ENCODE peak calls at places on chromosomes 6 and 20, in eight cellular contexts. P is SJCRH30; M is amniotic stem cell; Y is dorsolateral prefrontal cortex; Q is adrenal gland; Z is ELR; C is NCI-H1436; E is stimulated activated CD4-positive, alpha-beta T cell treated with anti-CD3 and anti-CD28 coated beads, Interleukin-2, amount 100 ng/mL, for 48 hours. O is an unnamed sample.

GRCh38 chr20:43959079-43959919 is 44.6 kb downstream of the TOX2 start:
- DNase-seq in Y (no peak), Q (peak; percentile 59), E (no peak), P (no peak), Z (no peak), M (no peak), C (peak; percentile 54), O (no peak)

GRCh38 chr20:62897666-62898065 is 28.6 kb downstream of the DIDO1 start:
- DNase-seq in P (no peak), Z (no peak), M (no peak), Q (no peak), Y (no peak), C (no peak), E (no peak), O (no peak)

GRCh38 chr6:138031850-138032249 is 75.4 kb downstream of the PERP start:
- DNase-seq in Y (no peak), P (no peak), E (no peak), M (no peak), Z (no peak), C (no peak), Q (no peak), O (no peak)

GRCh38 chr6:27177454-27178000 is 70.0 kb upstream of the PRSS16 start:
- DNase-seq in Y (peak; percentile 81), Z (peak; percentile 92), Q (peak; percentile 87), C (peak; percentile 29), P (peak; percentile 62), M (peak; percentile 62), E (peak; percentile 64), O (peak; percentile 89)

GRCh38 chr6:75723382-75723781 is 25.7 kb upstream of the MYO6 start:
- DNase-seq in Y (no peak), P (no peak), M (no peak), Q (no peak), C (no peak), Z (no peak), E (no peak), O (no peak)

GRCh38 chr6:137358273-137358672 is 135.9 kb downstream of the OLIG3 start:
- DNase-seq in Z (peak; percentile 3), Y (no peak), M (no peak), E (no peak), C (no peak), Q (no peak), P (peak; percentile 25), O (no peak)

GRCh38 chr6:119027465-119027864 is 51.0 kb downstream of the FAM184A start:
- DNase-seq in P (no peak), C (no peak), Y (no peak), Z (no peak), E (no peak), Q (no peak), M (no peak), O (no peak)

GRCh38 chr20:9629821-9630220 is 115.4 kb downstream of the LAMP5 start:
- DNase-seq in E (no peak), M (no peak), Y (no peak), Q (no peak), C (no peak), Z (no peak), P (no peak), O (no peak)

GRCh38 chr20:50285376-50286173 is 94.9 kb downstream of the CEBPB start:
- DNase-seq in M (peak; percentile 17), Z (peak; percentile 91), C (no peak), Q (peak; percentile 65), P (no peak), E (no peak), Y (no peak), O (peak; percentile 74)

GRCh38 chr6:70241991-70242420 is 60.9 kb downstream of the COL9A1 start:
- DNase-seq in E (no peak), C (no peak), Y (no peak), Z (no peak), P (peak; percentile 9), Q (no peak), M (no peak), O (no peak)

GRCh38 chr6:167699141-167700036 is 127.3 kb upstream of the AFDN start:
- DNase-seq in C (no peak), Q (peak; percentile 60), P (no peak), M (no peak), Z (no peak), Y (no peak), E (peak; percentile 44), O (peak; percentile 91)

GRCh38 chr20:2330090-2330695 is 34.4 kb downstream of the TGM3 start:
- DNase-seq in Y (no peak), P (no peak), M (no peak), Z (no peak), C (peak; percentile 18), Q (no peak), E (no peak), O (no peak)

GRCh38 chr6:150238857-150239407 is 96.1 kb downstream of the PPP1R14C start:
- DNase-seq in P (no peak), Y (no peak), E (no peak), Q (no peak), M (no peak), C (no peak), Z (no peak), O (no peak)

GRCh38 chr6:3786131-3786530 is 34.6 kb upstream of the PXDC1 start:
- DNase-seq in Z (no peak), Q (no peak), P (no peak), Y (no peak), C (no peak), M (no peak), E (no peak), O (no peak)

GRCh38 chr6:166667886-166668620 is 41.0 kb upstream of the RPS6KA2 start:
- DNase-seq in P (no peak), C (no peak), E (no peak), Z (no peak), Y (no peak), Q (no peak), M (no peak), O (no peak)

GRCh38 chr6:96014846-96015245 is 928 bp upstream of the FUT9 start:
- DNase-seq in C (no peak), M (no peak), Q (no peak), E (no peak), Y (no peak), Z (no peak), P (no peak), O (no peak)

GRCh38 chr6:16334671-16335070 is 96.3 kb downstream of the GMPR start:
- DNase-seq in P (no peak), E (no peak), C (no peak), M (peak; percentile 55), Z (peak; percentile 96), Q (peak; percentile 92), Y (no peak), O (no peak)

GRCh38 chr6:146819596-146820320 is 221.0 kb downstream of the ADGB start:
- DNase-seq in E (no peak), Q (no peak), Y (no peak), P (peak; percentile 30), M (no peak), Z (no peak), C (no peak), O (no peak)

GRCh38 chr20:31747640-31748039 is 8.6 kb downstream of the TPX2 start:
- DNase-seq in P (peak; percentile 65), M (no peak), Z (no peak), E (no peak), Q (no peak), C (no peak), Y (no peak), O (no peak)

GRCh38 chr20:6519556-6519955 is 247.9 kb upstream of the BMP2 start:
- DNase-seq in C (no peak), Q (no peak), Z (peak; percentile 4), Y (no peak), M (no peak), E (no peak), P (no peak), O (no peak)

GRCh38 chr6:1286972-1287600 is 24.8 kb upstream of the FOXQ1 start:
- DNase-seq in M (no peak), Q (no peak), E (no peak), Y (no peak), C (no peak), P (no peak), Z (peak; percentile 95), O (no peak)

GRCh38 chr20:25178563-25179438 is 16.7 kb upstream of the ENTPD6 start:
- DNase-seq in M (peak; percentile 86), C (no peak), Q (peak; percentile 35), E (no peak), Y (no peak), Z (peak; percentile 96), P (peak; percentile 72), O (peak; percentile 63)

GRCh38 chr20:64099880-64100565 is 7.3 kb downstream of the NPBWR2 start:
- DNase-seq in C (peak; percentile 94), Z (no peak), Y (no peak), P (no peak), E (no peak), M (no peak), Q (no peak), O (peak; percentile 5)

GRCh38 chr6:1233924-1234323 is 78.0 kb upstream of the FOXQ1 start:
- DNase-seq in M (no peak), E (no peak), Y (no peak), Q (no peak), P (no peak), Z (no peak), C (no peak), O (no peak)

GRCh38 chr6:49918787-49919186 is 45.2 kb downstream of the DEFB114 start:
- DNase-seq in P (no peak), Q (no peak), M (no peak), C (no peak), Z (no peak), E (no peak), Y (no peak), O (peak; percentile 20)

GRCh38 chr20:36542019-36542488 is 735 bp downstream of the MYL9 start:
- DNase-seq in Z (peak; percentile 76), C (no peak), Y (no peak), E (no peak), P (peak; percentile 60), Q (peak; percentile 73), M (peak; percentile 35), O (peak; percentile 82)

GRCh38 chr6:129206761-129207330 is 323.9 kb downstream of the LAMA2 start:
- DNase-seq in Y (no peak), M (no peak), E (no peak), Q (no peak), Z (no peak), P (no peak), C (no peak), O (no peak)

GRCh38 chr6:112743343-112743742 is 396.2 kb downstream of the RFPL4B start:
- DNase-seq in C (no peak), P (no peak), Y (no peak), E (no peak), M (no peak), Q (no peak), Z (no peak), O (no peak)

GRCh38 chr6:33682341-33682740 is 29.2 kb downstream of the UQCC2 start:
- DNase-seq in E (no peak), Y (no peak), P (no peak), M (no peak), Q (no peak), C (no peak), Z (no peak), O (no peak)

GRCh38 chr20:17654649-17655285 is 27.3 kb downstream of the RRBP1 start:
- DNase-seq in Z (peak; percentile 71), C (no peak), P (no peak), E (no peak), M (no peak), Q (peak; percentile 44), Y (no peak), O (peak; percentile 86)

GRCh38 chr6:1580109-1580508 is 29.6 kb upstream of the FOXC1 start:
- DNase-seq in C (no peak), E (no peak), M (no peak), Y (no peak), P (no peak), Q (no peak), Z (no peak), O (no peak)

GRCh38 chr6:3340891-3341290 is 82.1 kb downstream of the PSMG4 start:
- DNase-seq in P (no peak), E (no peak), Z (no peak), Q (peak; percentile 55), Y (no peak), C (no peak), M (no peak), O (no peak)

GRCh38 chr6:33772114-33772830 is 16.7 kb downstream of the LEMD2 start:
- DNase-seq in Q (no peak), Z (peak; percentile 67), C (no peak), E (no peak), Y (no peak), M (no peak), P (no peak), O (peak; percentile 63)

GRCh38 chr6:130517444-130517931 is 151.7 kb downstream of the TMEM200A start:
- DNase-seq in P (no peak), Q (no peak), Y (no peak), E (no peak), C (peak; percentile 12), M (no peak), Z (peak; percentile 69), O (no peak)